ENCODE peak calls at places on chromosome 9, in eight cellular contexts. W is heart right ventricle, O is SK-N-SH, F is breast epithelium, M is upper lobe of right lung, S is aorta, Y is HCT116, B is left ventricle myocardium inferior. G is an unnamed sample.

GRCh38 chr9:136944094-136944518 is 432 bp downstream of the FBXW5 start:
- DNase-seq in W (no peak), O (peak; percentile 90), F (no peak), M (no peak), S (no peak), Y (no peak), B (peak; percentile 65), G (no peak)

GRCh38 chr9:101387871-101388506 is 3.2 kb upstream of the BAAT start:
- DNase-seq in W (no peak), O (peak; percentile 17), F (no peak), M (no peak), S (no peak), Y (peak; percentile 58), B (no peak), G (peak; percentile 74)

GRCh38 chr9:94945191-94946144 is 219.0 kb downstream of the AOPEP start:
- DNase-seq in W (no peak), O (no peak), F (no peak), M (no peak), S (peak; percentile 79), Y (no peak), B (peak; percentile 51), G (peak; percentile 62)

GRCh38 chr9:133055788-133056420 is 5.9 kb upstream of the CEL start:
- DNase-seq in W (no peak), O (no peak), F (no peak), M (no peak), S (no peak), Y (no peak), B (no peak), G (no peak)

GRCh38 chr9:79670269-79670961 is 98.7 kb downstream of the TLE4 start:
- DNase-seq in W (no peak), O (no peak), F (no peak), M (no peak), S (no peak), Y (no peak), B (no peak), G (no peak)

GRCh38 chr9:82418334-82418733 is 429.8 kb downstream of the SPATA31D1 start:
- DNase-seq in W (no peak), O (no peak), F (no peak), M (no peak), S (no peak), Y (no peak), B (no peak), G (peak; percentile 29)

GRCh38 chr9:16012621-16013020 is 459.8 kb downstream of the CCDC171 start:
- DNase-seq in W (no peak), O (no peak), F (no peak), M (no peak), S (no peak), Y (no peak), B (no peak), G (no peak)

GRCh38 chr9:133348763-133349573 is 950 bp downstream of the RPL7A start:
- DNase-seq in W (no peak), O (no peak), F (no peak), M (no peak), S (no peak), Y (no peak), B (no peak), G (no peak)

GRCh38 chr9:36895744-36896260 is 138.3 kb downstream of the PAX5 start:
- DNase-seq in W (no peak), O (no peak), F (no peak), M (no peak), S (no peak), Y (no peak), B (no peak), G (no peak)

GRCh38 chr9:14546693-14547092 is 146.5 kb downstream of the ZDHHC21 start:
- DNase-seq in W (no peak), O (no peak), F (no peak), M (no peak), S (no peak), Y (no peak), B (no peak), G (no peak)

GRCh38 chr9:126421567-126422428 is 95.2 kb downstream of the MVB12B start:
- DNase-seq in W (no peak), O (no peak), F (peak; percentile 45), M (no peak), S (no peak), Y (no peak), B (no peak), G (no peak)

GRCh38 chr9:129933215-129933614 is 98.0 kb downstream of the USP20 start:
- DNase-seq in W (no peak), O (peak; percentile 11), F (no peak), M (no peak), S (no peak), Y (no peak), B (no peak), G (peak; percentile 20)

GRCh38 chr9:124818431-124819281 is 34.6 kb upstream of the WDR38 start:
- DNase-seq in W (no peak), O (peak; percentile 71), F (peak; percentile 51), M (no peak), S (peak; percentile 33), Y (peak; percentile 82), B (no peak), G (peak; percentile 58)

GRCh38 chr9:114611516-114612271 is 603 bp downstream of the TMEM268 start:
- DNase-seq in W (peak; percentile 50), O (no peak), F (no peak), M (peak; percentile 86), S (peak; percentile 69), Y (no peak), B (peak; percentile 58), G (peak; percentile 86)

GRCh38 chr9:30771278-30771677 is 1613.2 kb upstream of the ACO1 start:
- DNase-seq in W (no peak), O (no peak), F (no peak), M (no peak), S (no peak), Y (no peak), B (no peak), G (no peak)

GRCh38 chr9:98084396-98084795 is 27.9 kb downstream of the NANS start:
- DNase-seq in W (no peak), O (no peak), F (no peak), M (no peak), S (no peak), Y (no peak), B (no peak), G (no peak)

GRCh38 chr9:2545881-2546490 is 75.6 kb upstream of the VLDLR start:
- DNase-seq in W (no peak), O (no peak), F (no peak), M (no peak), S (no peak), Y (no peak), B (no peak), G (no peak)

GRCh38 chr9:130921923-130922662 is 17.0 kb downstream of the FIBCD1 start:
- DNase-seq in W (no peak), O (no peak), F (no peak), M (no peak), S (no peak), Y (no peak), B (no peak), G (no peak)

GRCh38 chr9:94111446-94111845 is 27.2 kb downstream of the PTPDC1 start:
- DNase-seq in W (no peak), O (no peak), F (no peak), M (no peak), S (no peak), Y (no peak), B (no peak), G (no peak)

GRCh38 chr9:79883073-79883645 is 311.4 kb downstream of the TLE4 start:
- DNase-seq in W (peak; percentile 17), O (no peak), F (no peak), M (no peak), S (no peak), Y (no peak), B (peak; percentile 20), G (no peak)

GRCh38 chr9:88388886-88389617 is 808 bp downstream of the SPIN1 start:
- DNase-seq in W (no peak), O (peak; percentile 91), F (peak; percentile 30), M (peak; percentile 84), S (peak; percentile 68), Y (peak; percentile 15), B (peak; percentile 56), G (peak; percentile 79)

GRCh38 chr9:17837931-17838330 is 259.1 kb downstream of the SH3GL2 start:
- DNase-seq in W (no peak), O (no peak), F (no peak), M (no peak), S (no peak), Y (no peak), B (no peak), G (no peak)

GRCh38 chr9:102779341-102779740 is 215.8 kb upstream of the CYLC2 start:
- DNase-seq in W (no peak), O (no peak), F (no peak), M (no peak), S (no peak), Y (no peak), B (no peak), G (no peak)

GRCh38 chr9:138120072-138120471 is 242.5 kb downstream of the CACNA1B start:
- DNase-seq in W (no peak), O (no peak), F (no peak), M (no peak), S (no peak), Y (no peak), B (no peak), G (no peak)
- H3K9me3 ChIP-seq in W (no peaks in the 10 kb centered on the region), O (no peaks in the 10 kb centered on the region), F (no peaks in the 10 kb centered on the region), M (no peaks in the 10 kb centered on the region), S (no peaks in the 10 kb centered on the region), Y (no peaks in the 10 kb centered on the region), B (no peaks in the 10 kb centered on the region), G (no peaks in the 10 kb centered on the region)

GRCh38 chr9:110121170-110121569 is 86.8 kb downstream of the C9orf152 start:
- DNase-seq in W (no peak), O (no peak), F (no peak), M (no peak), S (no peak), Y (no peak), B (no peak), G (no peak)
- H3K4me1 ChIP-seq in W (peaks cover 73% of the 10 kb centered on the region), O (peaks cover 15% of the 10 kb centered on the region), F (no peaks in the 10 kb centered on the region), M (peaks cover 47% of the 10 kb centered on the region), S (no peaks in the 10 kb centered on the region), Y (no peaks in the 10 kb centered on the region), B (peaks cover 84% of the 10 kb centered on the region), G (peaks cover 8% of the 10 kb centered on the region)

DNA sequence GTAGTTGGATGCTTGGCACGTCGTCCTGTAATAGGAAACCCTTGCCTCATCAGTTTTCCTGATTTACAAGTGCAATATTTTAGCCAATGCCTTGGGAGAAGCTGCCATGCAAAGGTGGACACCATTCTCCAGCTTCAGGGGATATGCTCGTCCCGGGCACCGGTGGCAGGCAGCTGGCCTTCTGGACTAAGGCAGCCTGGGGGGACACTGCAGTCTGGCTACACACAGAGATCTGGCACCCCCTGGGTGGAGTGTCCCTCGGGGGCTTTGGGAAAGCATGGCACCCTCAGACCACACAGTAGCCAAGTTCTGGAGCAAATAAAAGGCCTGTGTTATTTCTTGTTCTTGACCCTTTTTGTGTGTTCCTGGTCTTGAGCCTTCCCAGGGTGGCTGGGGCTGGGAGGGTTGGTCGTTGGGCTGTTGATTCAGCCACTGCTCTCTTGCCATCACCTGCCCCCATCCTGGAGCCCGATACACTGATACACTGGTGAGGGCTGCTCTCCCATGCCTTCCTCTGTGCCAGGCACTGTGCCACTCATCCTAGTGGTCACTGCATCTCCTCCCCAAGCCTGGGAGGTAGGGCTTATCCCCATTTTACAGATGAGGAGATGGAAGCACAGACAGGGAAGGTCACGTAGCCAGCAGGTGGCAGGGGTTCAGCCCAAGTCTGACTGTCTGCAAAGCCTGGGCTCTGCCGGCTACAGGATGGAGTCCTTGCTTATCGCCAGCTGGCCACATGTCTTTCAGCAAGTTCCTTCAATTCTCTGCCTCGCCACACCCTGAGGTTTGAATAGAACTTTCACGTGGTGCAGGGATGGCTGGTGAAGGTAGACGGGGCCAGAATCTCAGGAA is 134.1 kb downstream of the RGS3 start:
- DNase-seq in W (no peak), O (no peak), F (no peak), M (no peak), S (no peak), Y (no peak), B (no peak), G (no peak)
- H3K36me3 ChIP-seq in W (peaks cover 32% of the 10 kb centered on the region), O (peaks cover 19% of the 10 kb centered on the region), F (peaks cover 4% of the 10 kb centered on the region), M (peaks cover 41% of the 10 kb centered on the region), S (no peaks in the 10 kb centered on the region), Y (peaks cover 2% of the 10 kb centered on the region), B (peaks cover 31% of the 10 kb centered on the region), G (peaks cover 12% of the 10 kb centered on the region)

GRCh38 chr9:91122755-91123154 is 239.0 kb downstream of the AUH start:
- DNase-seq in W (no peak), O (no peak), F (no peak), M (no peak), S (no peak), Y (no peak), B (no peak), G (no peak)
- H3K9me3 ChIP-seq in W (no peaks in the 10 kb centered on the region), O (no peaks in the 10 kb centered on the region), F (no peaks in the 10 kb centered on the region), M (no peaks in the 10 kb centered on the region), S (no peaks in the 10 kb centered on the region), Y (no peaks in the 10 kb centered on the region), B (peaks cover 7% of the 10 kb centered on the region), G (no peaks in the 10 kb centered on the region)